ENCODE peak calls at places on chromosomes 5 and 9, in seven cellular contexts. R, N, M, V, Z, L and X are unnamed samples.
A peak's percentile ranks its signal among the peaks of the same experiment; 100 is the strongest.

GRCh38 chr5:3284506-3284905 is 311.1 kb upstream of the IRX1 start:
- DNase-seq in R (no peak), N (no peak), M (no peak), V (no peak), Z (no peak), L (no peak), X (no peak)

GRCh38 chr5:101278917-101279316 is 375.8 kb upstream of the ST8SIA4 start:
- DNase-seq in R (no peak), N (peak; percentile 4), M (no peak), V (no peak), Z (no peak), L (no peak), X (no peak)

GRCh38 chr9:108445431-108446018 is 410.3 kb downstream of the ACTL7B start:
- DNase-seq in R (no peak), N (no peak), M (no peak), V (no peak), Z (no peak), L (peak; percentile 48), X (no peak)

GRCh38 chr5:26388946-26389345 is 649.4 kb downstream of the CDH9 start:
- DNase-seq in R (no peak), N (peak; percentile 8), M (no peak), V (no peak), Z (no peak), L (peak; percentile 12), X (no peak)

GRCh38 chr9:96556701-96557461 is 62.8 kb downstream of the CDC14B start:
- DNase-seq in R (no peak), N (peak; percentile 49), M (no peak), V (peak; percentile 21), Z (no peak), L (no peak), X (no peak)

GRCh38 chr5:108818613-108819272 is 71.0 kb downstream of the FER start:
- DNase-seq in R (peak; percentile 46), N (peak; percentile 61), M (no peak), V (no peak), Z (peak; percentile 54), L (peak; percentile 5), X (peak; percentile 45)

GRCh38 chr5:74693176-74693575 is 8.1 kb downstream of the HEXB start:
- DNase-seq in R (no peak), N (peak; percentile 37), M (no peak), V (no peak), Z (no peak), L (no peak), X (no peak)

GRCh38 chr5:131068893-131069643 is 96.0 kb downstream of the HINT1 start:
- DNase-seq in R (no peak), N (no peak), M (peak; percentile 28), V (peak; percentile 55), Z (peak; percentile 87), L (peak; percentile 30), X (peak; percentile 44)

GRCh38 chr5:57221049-57221568 is 47.2 kb downstream of the GPBP1 start:
- DNase-seq in R (peak; percentile 52), N (peak; percentile 69), M (no peak), V (peak; percentile 63), Z (peak; percentile 75), L (peak; percentile 72), X (peak; percentile 40)

GRCh38 chr5:130720355-130720754 is 444.7 kb downstream of the HINT1 start:
- DNase-seq in R (no peak), N (peak; percentile 64), M (no peak), V (peak; percentile 72), Z (no peak), L (peak; percentile 83), X (no peak)

GRCh38 chr5:67306997-67307580 is 110.5 kb upstream of the CD180 start:
- DNase-seq in R (peak; percentile 12), N (no peak), M (no peak), V (no peak), Z (no peak), L (no peak), X (no peak)

GRCh38 chr9:129542761-129543160 is 78.1 kb downstream of the C9orf50 start:
- DNase-seq in R (no peak), N (no peak), M (no peak), V (no peak), Z (no peak), L (no peak), X (no peak)

GRCh38 chr9:38343552-38343951 is 49.0 kb upstream of the ALDH1B1 start:
- DNase-seq in R (no peak), N (no peak), M (no peak), V (no peak), Z (no peak), L (no peak), X (no peak)

GRCh38 chr9:35406183-35406959 is 83.5 kb upstream of the RUSC2 start:
- DNase-seq in R (no peak), N (no peak), M (no peak), V (peak; percentile 76), Z (no peak), L (no peak), X (peak; percentile 29)

GRCh38 chr5:94433393-94434149 is 184.8 kb downstream of the KIAA0825 start:
- DNase-seq in R (peak; percentile 12), N (peak; percentile 95), M (no peak), V (no peak), Z (peak; percentile 7), L (peak; percentile 54), X (no peak)

GRCh38 chr9:131289301-131290038 is at the start of gene PLPP7:
- DNase-seq in R (peak; percentile 65), N (peak; percentile 90), M (no peak), V (peak; percentile 80), Z (peak; percentile 29), L (peak; percentile 42), X (peak; percentile 62)

GRCh38 chr9:21993893-21994525 is at the start of gene CDKN2A:
- DNase-seq in R (peak; percentile 50), N (no peak), M (no peak), V (peak; percentile 52), Z (peak; percentile 89), L (peak; percentile 86), X (peak; percentile 62)

GRCh38 chr9:97923529-97924108 is 1.3 kb upstream of the TRMO start:
- DNase-seq in R (peak; percentile 74), N (peak; percentile 79), M (peak; percentile 58), V (peak; percentile 74), Z (peak; percentile 84), L (peak; percentile 85), X (peak; percentile 52)

GRCh38 chr5:15234366-15234765 is 265.6 kb upstream of the FBXL7 start:
- DNase-seq in R (no peak), N (no peak), M (no peak), V (no peak), Z (no peak), L (no peak), X (no peak)

GRCh38 chr5:6948562-6948961 is 235.3 kb downstream of the TENT4A start:
- DNase-seq in R (no peak), N (no peak), M (no peak), V (no peak), Z (no peak), L (no peak), X (no peak)

GRCh38 chr9:115671911-115672310 is 481.7 kb upstream of the PAPPA start:
- DNase-seq in R (no peak), N (no peak), M (no peak), V (no peak), Z (no peak), L (no peak), X (no peak)

GRCh38 chr5:51997500-51997899 is 614.3 kb downstream of the ISL1 start:
- DNase-seq in R (no peak), N (no peak), M (no peak), V (no peak), Z (no peak), L (no peak), X (no peak)

GRCh38 chr5:173012882-173013281 is 29.3 kb downstream of the ATP6V0E1 start:
- DNase-seq in R (no peak), N (no peak), M (no peak), V (no peak), Z (no peak), L (no peak), X (no peak)

GRCh38 chr9:37104183-37104889 is 16.0 kb upstream of the ZCCHC7 start:
- DNase-seq in R (peak; percentile 80), N (peak; percentile 90), M (no peak), V (no peak), Z (peak; percentile 45), L (peak; percentile 31), X (no peak)

GRCh38 chr9:133154097-133154989 is 9.4 kb downstream of the GBGT1 start:
- DNase-seq in R (no peak), N (no peak), M (no peak), V (no peak), Z (no peak), L (no peak), X (no peak)

GRCh38 chr5:143933434-143933833 is 121.5 kb downstream of the HMHB1 start:
- DNase-seq in R (no peak), N (no peak), M (no peak), V (no peak), Z (no peak), L (no peak), X (no peak)

GRCh38 chr5:170681013-170681433 is 102.5 kb upstream of the GABRP start:
- DNase-seq in R (no peak), N (peak; percentile 21), M (no peak), V (peak; percentile 87), Z (peak; percentile 27), L (peak; percentile 22), X (peak; percentile 48)

GRCh38 chr5:170149206-170149515 is 43.5 kb downstream of the FOXI1 start:
- DNase-seq in R (no peak), N (no peak), M (no peak), V (no peak), Z (no peak), L (no peak), X (no peak)

GRCh38 chr5:168991311-168991710 is 309.6 kb downstream of the SLIT3 start:
- DNase-seq in R (no peak), N (no peak), M (no peak), V (no peak), Z (no peak), L (no peak), X (no peak)

GRCh38 chr9:106697799-106698591 is 165.0 kb upstream of the ZNF462 start:
- DNase-seq in R (peak; percentile 10), N (peak; percentile 78), M (no peak), V (peak; percentile 36), Z (no peak), L (peak; percentile 80), X (no peak)

GRCh38 chr5:141373673-141374317 is at the start of gene PCDHGA6:
- DNase-seq in R (no peak), N (peak; percentile 50), M (no peak), V (no peak), Z (no peak), L (peak; percentile 60), X (no peak)

GRCh38 chr5:155794801-155795200 is 532.2 kb upstream of the SGCD start:
- DNase-seq in R (no peak), N (peak; percentile 11), M (no peak), V (no peak), Z (no peak), L (peak; percentile 50), X (no peak)

GRCh38 chr9:12955510-12956163 is 180.8 kb downstream of the LURAP1L start:
- DNase-seq in R (no peak), N (no peak), M (no peak), V (no peak), Z (no peak), L (no peak), X (no peak)

GRCh38 chr5:157331807-157332206 is 65.9 kb downstream of the CYFIP2 start:
- DNase-seq in R (no peak), N (no peak), M (no peak), V (no peak), Z (no peak), L (no peak), X (no peak)

GRCh38 chr5:14109041-14109747 is 33.9 kb upstream of the TRIO start:
- DNase-seq in R (peak; percentile 70), N (peak; percentile 97), M (no peak), V (no peak), Z (peak; percentile 86), L (no peak), X (peak; percentile 75)

GRCh38 chr5:29263836-29264235 is 1929.7 kb upstream of the CDH6 start:
- DNase-seq in R (no peak), N (no peak), M (no peak), V (no peak), Z (no peak), L (no peak), X (no peak)

GRCh38 chr5:32505718-32506117 is 61.2 kb upstream of the ZFR start:
- DNase-seq in R (peak; percentile 34), N (peak; percentile 85), M (no peak), V (no peak), Z (no peak), L (no peak), X (no peak)